ENCODE peak calls at places on chromosome 4, in six cellular contexts. One of them, this sample, is unnamed.

GRCh38 chr4:176193898-176194297 is 1.5 kb downstream of the SPATA4 start:
- DNase-seq in GM10248: no peak
- DNase-seq in NCI-H82: no peak
- DNase-seq in NCI-H1417 treated with DMSO at 0.1 percent for 48 hours: no peak
- DNase-seq in mucosa of gallbladder: no peak
- DNase-seq in activated CD8-positive, alpha-beta memory T cell treated with anti-CD3 and anti-CD28 coated beads for 24 hours: no peak
- DNase-seq in this sample: no peak

GRCh38 chr4:131764730-131765129 is 1384.4 kb upstream of the PCDH10 start:
- DNase-seq in NCI-H1417 treated with DMSO at 0.1 percent for 48 hours: no peak
- DNase-seq in activated CD8-positive, alpha-beta memory T cell treated with anti-CD3 and anti-CD28 coated beads for 24 hours: no peak
- DNase-seq in NCI-H82: no peak
- DNase-seq in mucosa of gallbladder: no peak
- DNase-seq in GM10248: no peak
- DNase-seq in this sample: no peak

GRCh38 chr4:71866212-71866885 is 82.5 kb upstream of the GC start:
- DNase-seq in GM10248: no peak
- DNase-seq in NCI-H82: no peak
- DNase-seq in NCI-H1417 treated with DMSO at 0.1 percent for 48 hours: no peak
- DNase-seq in mucosa of gallbladder: no peak
- DNase-seq in activated CD8-positive, alpha-beta memory T cell treated with anti-CD3 and anti-CD28 coated beads for 24 hours: no peak
- DNase-seq in this sample: no peak

GRCh38 chr4:19823781-19824180 is 427.9 kb upstream of the SLIT2 start:
- DNase-seq in NCI-H1417 treated with DMSO at 0.1 percent for 48 hours: no peak
- DNase-seq in activated CD8-positive, alpha-beta memory T cell treated with anti-CD3 and anti-CD28 coated beads for 24 hours: no peak
- DNase-seq in mucosa of gallbladder: no peak
- DNase-seq in GM10248: no peak
- DNase-seq in NCI-H82: peak; percentile 74
- DNase-seq in this sample: no peak

GRCh38 chr4:15552557-15553362 is 83.1 kb downstream of the CC2D2A start:
- DNase-seq in GM10248: no peak
- DNase-seq in activated CD8-positive, alpha-beta memory T cell treated with anti-CD3 and anti-CD28 coated beads for 24 hours: no peak
- DNase-seq in NCI-H82: no peak
- DNase-seq in mucosa of gallbladder: no peak
- DNase-seq in NCI-H1417 treated with DMSO at 0.1 percent for 48 hours: no peak
- DNase-seq in this sample: no peak

GRCh38 chr4:89293299-89293698 is 14.3 kb downstream of the GPRIN3 start:
- DNase-seq in NCI-H82: no peak
- DNase-seq in activated CD8-positive, alpha-beta memory T cell treated with anti-CD3 and anti-CD28 coated beads for 24 hours: no peak
- DNase-seq in NCI-H1417 treated with DMSO at 0.1 percent for 48 hours: no peak
- DNase-seq in GM10248: no peak
- DNase-seq in mucosa of gallbladder: no peak
- DNase-seq in this sample: no peak

GRCh38 chr4:113750734-113751133 is 10.8 kb downstream of the CAMK2D start:
- DNase-seq in GM10248: no peak
- DNase-seq in mucosa of gallbladder: no peak
- DNase-seq in activated CD8-positive, alpha-beta memory T cell treated with anti-CD3 and anti-CD28 coated beads for 24 hours: no peak
- DNase-seq in NCI-H1417 treated with DMSO at 0.1 percent for 48 hours: no peak
- DNase-seq in NCI-H82: no peak
- DNase-seq in this sample: no peak

GRCh38 chr4:113689394-113689793 is 72.1 kb downstream of the CAMK2D start:
- DNase-seq in mucosa of gallbladder: no peak
- DNase-seq in NCI-H1417 treated with DMSO at 0.1 percent for 48 hours: no peak
- DNase-seq in GM10248: no peak
- DNase-seq in NCI-H82: no peak
- DNase-seq in activated CD8-positive, alpha-beta memory T cell treated with anti-CD3 and anti-CD28 coated beads for 24 hours: no peak
- DNase-seq in this sample: no peak

GRCh38 chr4:36771411-36772153 is 473.0 kb upstream of the NWD2 start:
- DNase-seq in mucosa of gallbladder: no peak
- DNase-seq in GM10248: no peak
- DNase-seq in activated CD8-positive, alpha-beta memory T cell treated with anti-CD3 and anti-CD28 coated beads for 24 hours: no peak
- DNase-seq in NCI-H82: no peak
- DNase-seq in NCI-H1417 treated with DMSO at 0.1 percent for 48 hours: no peak
- DNase-seq in this sample: no peak

GRCh38 chr4:181832305-181832704 is 410.9 kb upstream of the TENM3 start:
- DNase-seq in GM10248: no peak
- DNase-seq in activated CD8-positive, alpha-beta memory T cell treated with anti-CD3 and anti-CD28 coated beads for 24 hours: no peak
- DNase-seq in NCI-H1417 treated with DMSO at 0.1 percent for 48 hours: no peak
- DNase-seq in mucosa of gallbladder: no peak
- DNase-seq in NCI-H82: peak; percentile 23
- DNase-seq in this sample: no peak

GRCh38 chr4:98430708-98431403 is 169.7 kb downstream of the RAP1GDS1 start:
- DNase-seq in mucosa of gallbladder: no peak
- DNase-seq in NCI-H82: no peak
- DNase-seq in NCI-H1417 treated with DMSO at 0.1 percent for 48 hours: no peak
- DNase-seq in activated CD8-positive, alpha-beta memory T cell treated with anti-CD3 and anti-CD28 coated beads for 24 hours: no peak
- DNase-seq in GM10248: no peak
- DNase-seq in this sample: no peak

GRCh38 chr4:100421356-100421978 is 96.4 kb downstream of the EMCN start:
- DNase-seq in mucosa of gallbladder: no peak
- DNase-seq in activated CD8-positive, alpha-beta memory T cell treated with anti-CD3 and anti-CD28 coated beads for 24 hours: no peak
- DNase-seq in GM10248: no peak
- DNase-seq in NCI-H1417 treated with DMSO at 0.1 percent for 48 hours: peak; percentile 18
- DNase-seq in NCI-H82: peak; percentile 23
- DNase-seq in this sample: no peak

GRCh38 chr4:73341454-73341853 is 62.6 kb upstream of the ALB start:
- DNase-seq in activated CD8-positive, alpha-beta memory T cell treated with anti-CD3 and anti-CD28 coated beads for 24 hours: no peak
- DNase-seq in NCI-H82: peak; percentile 76
- DNase-seq in GM10248: peak; percentile 38
- DNase-seq in mucosa of gallbladder: peak; percentile 38
- DNase-seq in NCI-H1417 treated with DMSO at 0.1 percent for 48 hours: peak; percentile 16
- DNase-seq in this sample: no peak

GRCh38 chr4:88960576-88960975 is 96.4 kb downstream of the FAM13A start:
- DNase-seq in GM10248: no peak
- DNase-seq in NCI-H1417 treated with DMSO at 0.1 percent for 48 hours: no peak
- DNase-seq in NCI-H82: no peak
- DNase-seq in activated CD8-positive, alpha-beta memory T cell treated with anti-CD3 and anti-CD28 coated beads for 24 hours: no peak
- DNase-seq in mucosa of gallbladder: no peak
- DNase-seq in this sample: no peak

GRCh38 chr4:73836373-73837269 is at the start of gene CXCL6:
- DNase-seq in activated CD8-positive, alpha-beta memory T cell treated with anti-CD3 and anti-CD28 coated beads for 24 hours: no peak
- DNase-seq in NCI-H82: peak; percentile 42
- DNase-seq in mucosa of gallbladder: no peak
- DNase-seq in GM10248: no peak
- DNase-seq in NCI-H1417 treated with DMSO at 0.1 percent for 48 hours: no peak
- DNase-seq in this sample: peak; percentile 86

GRCh38 chr4:95510877-95511276 is 37.9 kb downstream of the UNC5C start:
- DNase-seq in mucosa of gallbladder: no peak
- DNase-seq in activated CD8-positive, alpha-beta memory T cell treated with anti-CD3 and anti-CD28 coated beads for 24 hours: no peak
- DNase-seq in NCI-H1417 treated with DMSO at 0.1 percent for 48 hours: no peak
- DNase-seq in NCI-H82: no peak
- DNase-seq in GM10248: no peak
- DNase-seq in this sample: no peak

GRCh38 chr4:4256799-4257198 is 8.8 kb upstream of the TMEM128 start:
- DNase-seq in NCI-H82: no peak
- DNase-seq in mucosa of gallbladder: no peak
- DNase-seq in activated CD8-positive, alpha-beta memory T cell treated with anti-CD3 and anti-CD28 coated beads for 24 hours: no peak
- DNase-seq in NCI-H1417 treated with DMSO at 0.1 percent for 48 hours: no peak
- DNase-seq in GM10248: no peak
- DNase-seq in this sample: no peak

GRCh38 chr4:1708581-1708980 is 3.5 kb downstream of the SLBP start:
- DNase-seq in NCI-H82: no peak
- DNase-seq in activated CD8-positive, alpha-beta memory T cell treated with anti-CD3 and anti-CD28 coated beads for 24 hours: no peak
- DNase-seq in GM10248: no peak
- DNase-seq in NCI-H1417 treated with DMSO at 0.1 percent for 48 hours: no peak
- DNase-seq in mucosa of gallbladder: no peak
- DNase-seq in this sample: no peak

GRCh38 chr4:42767669-42768068 is 110.8 kb upstream of the ATP8A1 start:
- DNase-seq in mucosa of gallbladder: no peak
- DNase-seq in NCI-H82: no peak
- DNase-seq in GM10248: no peak
- DNase-seq in activated CD8-positive, alpha-beta memory T cell treated with anti-CD3 and anti-CD28 coated beads for 24 hours: no peak
- DNase-seq in NCI-H1417 treated with DMSO at 0.1 percent for 48 hours: no peak
- DNase-seq in this sample: no peak

GRCh38 chr4:129583868-129584267 is 487.9 kb downstream of the C4orf33 start:
- DNase-seq in NCI-H1417 treated with DMSO at 0.1 percent for 48 hours: no peak
- DNase-seq in activated CD8-positive, alpha-beta memory T cell treated with anti-CD3 and anti-CD28 coated beads for 24 hours: no peak
- DNase-seq in GM10248: no peak
- DNase-seq in mucosa of gallbladder: no peak
- DNase-seq in NCI-H82: peak; percentile 16
- DNase-seq in this sample: no peak

GRCh38 chr4:26108024-26108423 is 194.0 kb downstream of the SMIM20 start:
- DNase-seq in NCI-H1417 treated with DMSO at 0.1 percent for 48 hours: no peak
- DNase-seq in GM10248: no peak
- DNase-seq in activated CD8-positive, alpha-beta memory T cell treated with anti-CD3 and anti-CD28 coated beads for 24 hours: no peak
- DNase-seq in mucosa of gallbladder: no peak
- DNase-seq in NCI-H82: no peak
- DNase-seq in this sample: no peak

GRCh38 chr4:687048-687974 is 1.6 kb downstream of the SLC49A3 start:
- DNase-seq in GM10248: no peak
- DNase-seq in NCI-H82: no peak
- DNase-seq in activated CD8-positive, alpha-beta memory T cell treated with anti-CD3 and anti-CD28 coated beads for 24 hours: no peak
- DNase-seq in mucosa of gallbladder: peak; percentile 79
- DNase-seq in NCI-H1417 treated with DMSO at 0.1 percent for 48 hours: no peak
- DNase-seq in this sample: no peak

GRCh38 chr4:81807927-81808672 is 336.4 kb upstream of the RASGEF1B start:
- DNase-seq in mucosa of gallbladder: no peak
- DNase-seq in NCI-H1417 treated with DMSO at 0.1 percent for 48 hours: peak; percentile 64
- DNase-seq in GM10248: no peak
- DNase-seq in activated CD8-positive, alpha-beta memory T cell treated with anti-CD3 and anti-CD28 coated beads for 24 hours: no peak
- DNase-seq in NCI-H82: peak; percentile 19
- DNase-seq in this sample: no peak

GRCh38 chr4:101370663-101371210 is 23.4 kb upstream of the PPP3CA start:
- DNase-seq in mucosa of gallbladder: no peak
- DNase-seq in NCI-H1417 treated with DMSO at 0.1 percent for 48 hours: no peak
- DNase-seq in activated CD8-positive, alpha-beta memory T cell treated with anti-CD3 and anti-CD28 coated beads for 24 hours: no peak
- DNase-seq in GM10248: no peak
- DNase-seq in NCI-H82: no peak
- DNase-seq in this sample: no peak

GRCh38 chr4:120066182-120066524 is 495 bp downstream of the MAD2L1 start:
- DNase-seq in activated CD8-positive, alpha-beta memory T cell treated with anti-CD3 and anti-CD28 coated beads for 24 hours: no peak
- DNase-seq in NCI-H1417 treated with DMSO at 0.1 percent for 48 hours: no peak
- DNase-seq in NCI-H82: no peak
- DNase-seq in GM10248: peak; percentile 55
- DNase-seq in mucosa of gallbladder: no peak
- DNase-seq in this sample: no peak

GRCh38 chr4:187464561-187464960 is 531.0 kb upstream of the ZFP42 start:
- DNase-seq in mucosa of gallbladder: no peak
- DNase-seq in GM10248: no peak
- DNase-seq in NCI-H1417 treated with DMSO at 0.1 percent for 48 hours: no peak
- DNase-seq in activated CD8-positive, alpha-beta memory T cell treated with anti-CD3 and anti-CD28 coated beads for 24 hours: no peak
- DNase-seq in NCI-H82: no peak
- DNase-seq in this sample: no peak

GRCh38 chr4:146916479-146917076 is 29.1 kb downstream of the TTC29 start:
- DNase-seq in activated CD8-positive, alpha-beta memory T cell treated with anti-CD3 and anti-CD28 coated beads for 24 hours: no peak
- DNase-seq in mucosa of gallbladder: no peak
- DNase-seq in GM10248: peak; percentile 8
- DNase-seq in NCI-H1417 treated with DMSO at 0.1 percent for 48 hours: peak; percentile 3
- DNase-seq in NCI-H82: peak; percentile 48
- DNase-seq in this sample: no peak

GRCh38 chr4:3452376-3452775 is 10.6 kb downstream of the HGFAC start:
- DNase-seq in NCI-H1417 treated with DMSO at 0.1 percent for 48 hours: no peak
- DNase-seq in activated CD8-positive, alpha-beta memory T cell treated with anti-CD3 and anti-CD28 coated beads for 24 hours: no peak
- DNase-seq in NCI-H82: peak; percentile 31
- DNase-seq in GM10248: no peak
- DNase-seq in mucosa of gallbladder: no peak
- DNase-seq in this sample: no peak